ENCODE peak calls at places on chromosomes 13 and 19, in six cellular contexts. X is heart right ventricle, N is body of pancreas, O is cardiac muscle cell, E is tibial nerve, T is breast epithelium. Z is an unnamed sample.

GRCh38 chr19:14167594-14168138 is 31.3 kb upstream of the ASF1B start:
- DNase-seq in T (no peak), X (no peak), O (no peak), N (no peak), E (no peak), Z (no peak)

GRCh38 chr13:75829874-75830273 is 193.7 kb downstream of the LMO7 start:
- DNase-seq in X (no peak), E (no peak), T (no peak), O (no peak), N (no peak), Z (no peak)

GRCh38 chr19:29311391-29311790 is 98.4 kb upstream of the UQCRFS1 start:
- DNase-seq in O (no peak), E (no peak), T (no peak), N (no peak), X (no peak), Z (no peak)

GRCh38 chr13:70310720-70311119 is 202.5 kb upstream of the KLHL1 start:
- DNase-seq in T (no peak), X (no peak), N (no peak), E (no peak), O (peak), Z (no peak)

GRCh38 chr19:14147797-14148605 is 11.6 kb upstream of the ASF1B start:
- DNase-seq in E (peak), N (peak), T (peak), O (peak), X (peak), Z (peak)

GRCh38 chr13:47251771-47252170 is 354.9 kb upstream of the HTR2A start:
- DNase-seq in N (no peak), X (no peak), E (no peak), O (no peak), T (no peak), Z (no peak)

GRCh38 chr19:15421726-15422260 is 3.0 kb upstream of the AKAP8L start:
- DNase-seq in X (peak), T (no peak), O (no peak), E (no peak), N (peak), Z (no peak)

GRCh38 chr13:41622545-41623429 is 165.4 kb downstream of the RGCC start:
- DNase-seq in O (no peak), N (no peak), E (no peak), T (no peak), X (no peak), Z (peak)

GRCh38 chr13:113785051-113786010 is 26.3 kb downstream of the TMEM255B start:
- DNase-seq in E (no peak), N (no peak), X (no peak), O (no peak), T (no peak), Z (peak)

GRCh38 chr13:105083986-105084385 is 1451.5 kb downstream of the EFNB2 start:
- DNase-seq in T (no peak), E (no peak), X (no peak), O (no peak), N (no peak), Z (no peak)

GRCh38 chr13:40388617-40389016 is 277.8 kb downstream of the FOXO1 start:
- DNase-seq in X (no peak), T (peak), N (peak), E (no peak), O (no peak), Z (peak)

GRCh38 chr13:80562423-80562822 is 221.5 kb upstream of the SPRY2 start:
- DNase-seq in O (no peak), T (no peak), E (no peak), N (no peak), X (no peak), Z (no peak)

GRCh38 chr13:113952151-113952982 is 21.5 kb downstream of the C13orf46 start:
- DNase-seq in E (no peak), N (peak), T (no peak), X (no peak), O (no peak), Z (no peak)

GRCh38 chr13:67614577-67614976 is 384.4 kb upstream of the PCDH9 start:
- DNase-seq in N (no peak), T (no peak), O (no peak), X (no peak), E (no peak), Z (no peak)
- TF ChIP-seq CTCF in N (no peak), T (no peak), O (no peak), X (no peak), E (no peak), Z (no peak)

DNA sequence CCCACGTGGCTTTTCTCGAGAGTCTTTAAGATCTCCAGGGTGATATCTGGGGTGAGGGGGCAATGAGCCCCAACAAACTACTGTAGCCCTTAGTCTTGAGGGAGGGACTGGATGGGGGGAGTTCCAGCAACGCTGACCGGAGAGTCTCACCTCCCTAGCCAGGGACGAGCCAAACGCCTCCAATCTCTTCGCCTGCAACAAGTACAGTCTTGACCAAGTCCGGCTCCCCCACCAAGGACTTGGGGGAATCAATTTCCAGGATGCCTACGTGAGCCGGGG is 442 bp downstream of the CCDC8 start:
- DNase-seq in N (no peak), O (no peak), E (no peak), X (no peak), T (no peak), Z (no peak)
- TF ChIP-seq CTCF in N (no peak), O (no peak), E (no peak), X (no peak), T (no peak), Z (no peak)

DNA sequence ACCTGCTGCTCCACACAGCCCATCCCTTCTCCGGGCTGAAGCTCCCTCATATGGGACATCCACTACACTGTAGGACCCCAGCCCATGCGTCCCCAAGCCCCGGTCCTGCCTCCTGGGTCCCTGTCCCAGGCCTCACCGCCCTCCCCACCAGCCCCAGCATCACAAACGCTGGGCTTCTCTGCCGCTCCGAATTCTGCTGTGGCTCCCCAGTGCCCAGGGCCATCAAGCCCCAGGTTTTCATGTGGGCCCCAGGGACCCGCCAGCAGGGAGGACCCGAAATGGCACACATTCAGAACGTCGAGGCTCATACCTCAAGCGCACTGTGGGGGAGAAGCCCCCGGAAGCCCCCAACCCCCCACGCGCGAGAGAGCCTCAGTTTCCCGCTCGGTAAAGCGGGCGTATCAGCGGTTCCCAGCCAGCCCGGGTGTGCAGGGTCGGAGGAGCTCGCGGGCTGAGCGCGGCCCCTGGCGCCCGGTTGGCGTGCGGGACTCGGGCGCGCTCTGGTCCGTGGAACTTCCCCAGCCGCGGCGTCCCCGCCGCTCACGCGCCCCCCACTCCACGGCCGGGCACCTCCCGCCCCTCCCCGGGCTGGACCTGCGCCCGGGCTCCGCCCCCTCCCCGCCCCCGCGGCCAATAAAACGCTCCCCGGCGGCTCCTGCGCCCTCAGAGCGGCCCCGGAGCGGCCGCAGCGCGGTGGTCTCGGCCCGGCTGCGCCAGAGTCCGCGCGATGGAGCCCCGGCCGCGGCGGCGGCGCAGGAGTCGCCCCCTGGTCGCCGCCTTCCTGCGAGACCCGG is at the start of gene PLK5:
- DNase-seq in E (no peak), X (no peak), O (peak), N (no peak), T (no peak), Z (no peak)
- TF ChIP-seq CTCF in E (no peak), X (no peak), O (no peak), N (no peak), T (no peak), Z (no peak)

GRCh38 chr13:99610702-99611289 is 109.5 kb downstream of the TM9SF2 start:
- DNase-seq in T (no peak), X (no peak), E (no peak), O (no peak), N (no peak), Z (peak)
- TF ChIP-seq CTCF in T (no peak), X (no peak), E (no peak), O (peak), N (no peak), Z (peak)

DNA sequence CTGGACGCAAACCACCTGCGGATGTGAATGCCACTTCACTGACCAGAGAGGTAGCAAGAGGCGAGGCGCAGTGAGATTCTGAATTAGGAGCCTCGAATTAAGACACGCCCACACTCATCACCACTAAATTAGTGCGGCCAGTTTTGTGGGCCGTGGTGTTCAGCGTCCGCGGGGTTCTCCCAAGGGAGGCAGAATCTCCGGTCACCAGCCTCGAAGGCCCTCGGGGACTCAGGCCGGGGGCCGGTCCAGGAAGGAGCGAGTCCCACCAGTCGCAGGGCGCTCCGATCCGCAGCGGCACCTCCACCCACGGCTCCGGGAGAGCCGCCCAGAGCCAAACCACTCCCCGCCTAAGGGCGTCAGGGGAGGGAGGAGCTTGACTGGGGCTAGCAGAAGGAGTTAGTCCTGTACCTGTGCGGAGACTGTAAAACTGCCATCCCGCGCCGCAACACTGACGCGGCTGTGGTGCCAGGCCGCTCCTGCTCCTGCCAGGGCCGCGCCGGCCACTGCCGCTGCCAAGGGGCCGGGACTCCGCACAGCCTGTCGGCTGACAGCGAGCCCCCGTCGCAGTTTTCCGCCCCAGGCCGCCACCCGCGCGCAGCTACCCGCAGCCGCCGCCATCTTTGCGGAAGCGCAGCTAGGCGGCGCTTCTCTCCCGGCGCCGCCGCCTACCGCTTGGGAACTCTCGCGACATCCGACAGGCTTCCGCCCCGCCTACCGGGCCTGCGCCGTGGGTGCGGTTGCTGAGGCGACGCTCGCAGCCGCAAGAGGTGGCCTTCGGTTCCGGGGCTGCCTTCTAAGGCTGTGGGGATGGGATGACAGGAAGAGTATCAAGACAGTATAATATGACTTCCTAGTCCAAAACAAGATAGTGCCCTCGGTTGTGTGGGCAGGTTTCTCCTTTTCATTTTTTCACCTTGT is at the start of gene MICU2:
- DNase-seq in O (peak), N (peak), E (peak), X (peak), T (peak), Z (peak)
- TF ChIP-seq CTCF in O (peak), N (no peak), E (no peak), X (peak), T (peak), Z (no peak)

GRCh38 chr19:54309811-54310210 is 3.2 kb downstream of the LILRA5 start:
- DNase-seq in T (no peak), E (no peak), O (no peak), X (no peak), N (no peak), Z (no peak)

GRCh38 chr19:54311486-54311885 is 1.5 kb downstream of the LILRA5 start:
- DNase-seq in E (no peak), X (no peak), O (no peak), T (no peak), N (no peak), Z (no peak)

GRCh38 chr19:54305141-54305540 is 7.8 kb downstream of the LILRA5 start:
- DNase-seq in N (no peak), O (no peak), T (no peak), X (no peak), E (no peak), Z (no peak)

GRCh38 chr19:54310543-54310942 is 2.4 kb downstream of the LILRA5 start:
- DNase-seq in O (no peak), T (no peak), N (no peak), X (no peak), E (no peak), Z (no peak)

DNA sequence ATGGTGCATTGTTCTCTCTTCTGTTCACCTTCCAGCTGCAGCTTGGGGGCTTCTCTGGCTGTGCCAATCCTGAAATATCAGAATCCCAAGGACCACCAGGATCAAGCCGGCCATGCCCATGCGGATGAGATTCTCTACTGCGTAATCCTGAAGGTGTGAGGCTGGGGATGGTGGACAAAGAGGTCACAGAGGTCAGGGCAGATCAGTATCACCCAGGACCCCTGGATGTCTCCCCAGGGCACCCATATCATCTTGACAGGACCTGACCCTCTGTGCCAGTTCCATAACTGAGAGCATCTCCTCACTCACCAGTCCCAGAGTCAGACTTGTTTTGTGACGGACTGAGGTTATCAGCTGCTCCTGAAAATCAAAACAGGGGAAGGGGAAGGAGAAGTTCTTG is 5.6 kb downstream of the LILRA5 start:
- DNase-seq in E (no peak), N (no peak), T (no peak), X (no peak), O (no peak), Z (no peak)
- TF ChIP-seq CTCF in E (no peak), N (no peak), T (no peak), X (no peak), O (no peak), Z (no peak)

DNA sequence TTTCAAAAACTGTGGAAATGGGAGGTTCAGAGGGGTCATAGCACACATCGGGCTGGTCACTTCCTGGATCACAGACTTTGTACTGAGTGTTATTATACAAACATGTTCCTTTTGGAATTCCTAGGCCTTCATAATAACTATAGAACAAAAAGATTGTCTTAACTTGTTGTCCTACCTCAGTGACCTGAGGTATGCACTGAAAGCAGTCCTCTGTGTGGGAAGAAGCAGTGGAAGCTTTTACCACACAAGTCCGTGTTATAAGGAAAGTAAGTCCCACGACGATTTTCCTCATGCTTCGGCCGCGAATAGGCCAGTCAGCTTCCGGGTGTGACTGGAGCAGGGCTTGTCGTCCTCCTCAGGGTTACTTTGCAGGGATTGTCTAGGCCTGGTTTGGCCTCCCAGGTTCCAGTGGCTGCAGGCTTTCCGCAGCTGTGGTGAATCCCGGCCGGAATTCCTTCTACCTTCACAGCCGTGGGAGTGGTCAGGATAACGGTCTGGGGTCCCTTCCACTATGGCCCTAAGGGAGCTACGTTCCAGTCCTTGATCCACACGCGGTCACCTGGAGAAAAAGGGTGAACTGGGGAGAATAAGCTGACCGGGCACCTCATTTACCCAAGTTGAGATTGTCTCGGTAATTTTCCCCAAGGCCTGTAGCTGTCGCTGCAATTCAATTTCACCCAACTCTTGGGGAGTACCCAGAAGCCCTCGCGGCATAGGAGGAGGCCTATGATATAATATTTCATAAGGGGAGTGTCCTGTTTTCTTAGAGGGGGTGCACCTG is 16.0 kb downstream of the NAPSA start:
- DNase-seq in E (no peak), O (no peak), X (no peak), N (no peak), T (no peak), Z (no peak)
- TF ChIP-seq CTCF in E (no peak), O (no peak), X (no peak), N (no peak), T (no peak), Z (no peak)

GRCh38 chr13:21486322-21486721 is 27.2 kb upstream of the ZDHHC20 start:
- DNase-seq in N (no peak), E (no peak), T (no peak), O (no peak), X (no peak), Z (no peak)
- TF ChIP-seq CTCF in N (no peak), E (no peak), T (no peak), O (no peak), X (no peak), Z (no peak)

Z was measured in fibroblast of villous mesenchyme.